ENCODE peak calls at places on chromosome 12, in six cellular contexts. N is cardiac muscle cell, D is IMR-90, J is fibroblast of lung, S is HCT116, H is brain microvascular endothelial cell. L is an unnamed sample.

GRCh38 chr12:27333311-27334009 is 824 bp downstream of the BMAL2 start:
- DNase-seq in J (no peak), H (no peak), S (no peak), N (peak), D (no peak), L (no peak)

GRCh38 chr12:88325076-88325827 is 183.1 kb downstream of the TMTC3 start:
- DNase-seq in H (peak), J (peak), N (no peak), D (peak), S (no peak), L (peak)

GRCh38 chr12:109857715-109858114 is 22.6 kb downstream of the GLTP start:
- DNase-seq in N (no peak), S (no peak), J (no peak), H (no peak), D (no peak), L (no peak)

GRCh38 chr12:33588082-33588712 is 148.6 kb upstream of the SYT10 start:
- DNase-seq in J (no peak), D (no peak), H (peak), S (no peak), N (no peak), L (no peak)

GRCh38 chr12:19707948-19708409 is 268.7 kb downstream of the AEBP2 start:
- DNase-seq in N (no peak), D (peak), H (peak), J (peak), S (peak), L (no peak)

GRCh38 chr12:94149781-94150482 is 1.6 kb downstream of the PLXNC1 start:
- DNase-seq in S (no peak), N (peak), D (no peak), H (no peak), J (peak), L (no peak)

GRCh38 chr12:67352682-67353081 is 83.5 kb downstream of the CAND1 start:
- DNase-seq in H (no peak), S (no peak), D (peak), J (no peak), N (no peak), L (no peak)

GRCh38 chr12:124556067-124556466 is 11.3 kb downstream of the NCOR2 start:
- DNase-seq in S (no peak), N (no peak), D (no peak), J (no peak), H (no peak), L (no peak)

GRCh38 chr12:116455540-116456306 is 103.5 kb upstream of the MAP1LC3B2 start:
- DNase-seq in J (peak), S (peak), D (peak), N (no peak), H (peak), L (peak)

GRCh38 chr12:131827961-131828534 is at the start of gene MMP17:
- DNase-seq in D (peak), H (no peak), N (peak), J (peak), S (no peak), L (no peak)

GRCh38 chr12:41101821-41102220 is 86.3 kb upstream of the PDZRN4 start:
- DNase-seq in D (no peak), J (no peak), H (no peak), S (no peak), N (no peak), L (no peak)

GRCh38 chr12:102059343-102059742 is 2.4 kb downstream of the WASHC3 start:
- DNase-seq in S (no peak), H (no peak), J (no peak), D (no peak), N (no peak), L (no peak)

GRCh38 chr12:30846776-30847175 is 79.8 kb upstream of the TSPAN11 start:
- DNase-seq in H (no peak), J (no peak), S (no peak), N (no peak), D (no peak), L (no peak)

GRCh38 chr12:97903356-97903755 is 440.8 kb downstream of the RMST start:
- DNase-seq in J (no peak), N (no peak), D (no peak), S (no peak), H (no peak), L (no peak)

GRCh38 chr12:94805749-94806148 is 155.4 kb upstream of the TMCC3 start:
- DNase-seq in J (peak), S (no peak), N (no peak), D (peak), H (peak), L (peak)

GRCh38 chr12:12872139-12872933 is 19.0 kb upstream of the GPRC5A start:
- DNase-seq in J (peak), H (peak), D (peak), N (no peak), S (peak), L (peak)

GRCh38 chr12:131509706-131510105 is 201.2 kb upstream of the SFSWAP start:
- DNase-seq in S (no peak), J (no peak), N (no peak), H (no peak), D (no peak), L (no peak)

GRCh38 chr12:101859664-101860607 is 17.4 kb upstream of the DRAM1 start:
- DNase-seq in H (no peak), N (no peak), D (peak), S (no peak), J (no peak), L (no peak)

GRCh38 chr12:29023436-29024076 is 125.5 kb upstream of the FAR2 start:
- DNase-seq in S (no peak), J (no peak), D (no peak), N (no peak), H (no peak), L (no peak)

GRCh38 chr12:101694297-101694848 is 3.1 kb upstream of the CHPT1 start:
- DNase-seq in D (peak), S (no peak), N (no peak), J (no peak), H (no peak), L (no peak)

GRCh38 chr12:130456375-130457199 is 118.9 kb downstream of the PIWIL1 start:
- DNase-seq in N (no peak), J (no peak), D (no peak), S (no peak), H (no peak), L (no peak)

GRCh38 chr12:122423258-122424165 is 1.0 kb upstream of the CLIP1 start:
- DNase-seq in N (peak), H (no peak), S (peak), D (peak), J (peak), L (no peak)

GRCh38 chr12:14981049-14981448 is 8.2 kb downstream of the PDE6H start:
- DNase-seq in N (no peak), D (no peak), J (no peak), H (no peak), S (no peak), L (no peak)

GRCh38 chr12:96015672-96016071 is 19.5 kb upstream of the HAL start:
- DNase-seq in D (peak), J (peak), H (peak), N (peak), S (no peak), L (no peak)

GRCh38 chr12:88805692-88806091 is 225.4 kb upstream of the KITLG start:
- DNase-seq in D (no peak), S (no peak), J (peak), H (no peak), N (no peak), L (no peak)

GRCh38 chr12:132014092-132014914 is 64.6 kb downstream of the EP400 start:
- DNase-seq in J (no peak), S (no peak), N (no peak), D (peak), H (no peak), L (no peak)

GRCh38 chr12:106815741-106816140 is 41.3 kb downstream of the RIC8B start:
- DNase-seq in N (no peak), H (no peak), D (peak), S (no peak), J (peak), L (no peak)

GRCh38 chr12:94427520-94428381 is 31.9 kb downstream of the CEP83 start:
- DNase-seq in D (peak), N (peak), J (peak), S (no peak), H (peak), L (peak)

GRCh38 chr12:26854028-26854387 is 21.0 kb upstream of the ITPR2 start:
- DNase-seq in S (no peak), D (no peak), J (no peak), H (no peak), N (no peak), L (no peak)

GRCh38 chr12:105860556-105861207 is 278.1 kb downstream of the NUAK1 start:
- DNase-seq in J (no peak), S (no peak), N (no peak), D (no peak), H (no peak), L (no peak)

GRCh38 chr12:79997115-79997805 is 62.4 kb upstream of the PPP1R12A start:
- DNase-seq in J (peak), D (no peak), H (no peak), N (no peak), S (no peak), L (no peak)

GRCh38 chr12:29287622-29288021 is 93.3 kb downstream of the ERGIC2 start:
- DNase-seq in N (no peak), J (no peak), H (no peak), S (no peak), D (no peak), L (no peak)

GRCh38 chr12:131055093-131055465 is 101.4 kb downstream of the ADGRD1 start:
- DNase-seq in D (no peak), H (no peak), J (no peak), S (no peak), N (no peak), L (no peak)

GRCh38 chr12:795305-795704 is 42.9 kb downstream of the WNK1 start:
- DNase-seq in J (no peak), S (no peak), D (no peak), H (no peak), N (no peak), L (no peak)

GRCh38 chr12:56084958-56085543 is 5.1 kb downstream of the ERBB3 start:
- DNase-seq in N (peak), S (no peak), J (no peak), H (no peak), D (no peak), L (no peak)

GRCh38 chr12:3727877-3728632 is 24.9 kb downstream of the CRACR2A start:
- DNase-seq in D (peak), H (peak), S (no peak), J (peak), N (no peak), L (no peak)

GRCh38 chr12:76880156-76881023 is 1.6 kb upstream of the CSRP2 start:
- DNase-seq in N (peak), D (peak), S (no peak), J (peak), H (peak), L (no peak)

GRCh38 chr12:76879710-76880025 is 849 bp upstream of the CSRP2 start:
- DNase-seq in D (no peak), N (no peak), H (peak), S (no peak), J (no peak), L (no peak)

GRCh38 chr12:76878899-76879709 is at the start of gene CSRP2:
- DNase-seq in N (peak), D (peak), S (peak), J (peak), H (peak), L (no peak)

GRCh38 chr12:76876696-76877229 is 2.1 kb downstream of the CSRP2 start:
- DNase-seq in D (no peak), N (no peak), H (no peak), J (no peak), S (no peak), L (no peak)

GRCh38 chr12:76878045-76878898 is 547 bp downstream of the CSRP2 start:
- DNase-seq in J (peak), N (peak), S (peak), H (no peak), D (no peak), L (no peak)
- TF ChIP-seq CTCF in J (peak), N (peak), S (no peak), H (peak), D (peak), L (peak)

GRCh38 chr12:6962285-6963015 is 8.0 kb downstream of the PHB2 start:
- DNase-seq in J (no peak), D (no peak), H (no peak), S (no peak), N (peak), L (no peak)

GRCh38 chr12:6964605-6965025 is 5.8 kb downstream of the PHB2 start:
- DNase-seq in S (no peak), H (no peak), J (no peak), D (no peak), N (no peak), L (no peak)

GRCh38 chr12:6963016-6963731 is 7.3 kb downstream of the PHB2 start:
- DNase-seq in H (no peak), S (peak), N (no peak), J (no peak), D (no peak), L (no peak)

GRCh38 chr12:6965026-6965661 is 5.3 kb downstream of the PHB2 start:
- DNase-seq in D (peak), N (peak), H (peak), J (peak), S (peak), L (no peak)

GRCh38 chr12:6963741-6964446 is 6.6 kb downstream of the PHB2 start:
- DNase-seq in J (no peak), D (no peak), N (no peak), H (no peak), S (no peak), L (no peak)
- H3K4me3 ChIP-seq in J (no peak), D (no peak), N (no peak), H (no peak), S (peak), L (no peak)

DNA sequence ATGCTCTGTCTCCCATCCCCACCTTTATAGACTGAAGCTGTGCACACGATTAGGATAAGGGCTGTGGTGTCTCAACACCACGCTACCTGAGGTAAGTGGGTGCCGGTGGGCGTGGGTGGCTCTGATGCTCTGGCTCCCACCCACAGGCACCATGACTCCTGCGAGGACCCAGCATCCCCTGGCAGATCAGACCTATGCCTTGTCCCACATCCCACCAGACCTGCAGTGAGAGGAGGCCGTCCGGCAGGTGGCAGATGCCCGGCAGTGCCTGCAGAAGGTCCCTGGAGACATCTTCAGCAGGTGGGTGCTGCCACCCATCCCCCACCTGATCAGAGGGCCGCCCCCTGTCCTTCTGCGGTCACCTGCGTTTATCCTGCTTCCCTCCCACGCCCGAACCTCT is 104.4 kb upstream of the PRB2 start:
- DNase-seq in H (no peak), D (no peak), N (no peak), S (no peak), J (no peak), L (no peak)
- TF ChIP-seq CTCF in H (no peak), D (no peak), N (no peak), S (no peak), J (no peak), L (no peak)

GRCh38 chr12:108047130-108047550 is 81.9 kb upstream of the WSCD2 start:
- DNase-seq in H (no peak), N (no peak), J (no peak), S (no peak), D (no peak), L (no peak)
- H3K4me3 ChIP-seq in H (no peak), N (no peak), J (no peak), S (no peak), D (no peak), L (no peak)

GRCh38 chr12:77323778-77324415 is 258.5 kb upstream of the E2F7 start:
- DNase-seq in J (no peak), N (no peak), D (no peak), S (no peak), H (no peak), L (no peak)

GRCh38 chr12:77328326-77328725 is 263.0 kb upstream of the E2F7 start:
- DNase-seq in D (no peak), H (no peak), S (no peak), N (no peak), J (no peak), L (no peak)

GRCh38 chr12:77325505-77325904 is 260.1 kb upstream of the E2F7 start:
- DNase-seq in N (peak), H (no peak), J (no peak), S (no peak), D (no peak), L (no peak)

GRCh38 chr12:77324416-77324762 is 259.0 kb upstream of the E2F7 start:
- DNase-seq in N (no peak), J (no peak), H (no peak), S (no peak), D (no peak), L (no peak)

GRCh38 chr12:77324763-77325468 is 259.5 kb upstream of the E2F7 start:
- DNase-seq in J (peak), H (peak), D (peak), N (peak), S (peak), L (no peak)
- TF ChIP-seq CTCF in J (peak), H (peak), D (peak), N (peak), S (peak), L (peak)

GRCh38 chr12:52515319-52515646 is 4.9 kb downstream of the KRT5 start:
- DNase-seq in J (no peak), N (no peak), S (no peak), H (no peak), D (no peak), L (no peak)
- H3K4me3 ChIP-seq in J (no peak), N (no peak), S (no peak), H (no peak), D (no peak), L (no peak)

GRCh38 chr12:49790741-49791140 is 37.5 kb downstream of the NCKAP5L start:
- DNase-seq in N (no peak), H (no peak), D (no peak), S (no peak), J (no peak), L (no peak)

GRCh38 chr12:49792181-49792970 is 35.8 kb downstream of the NCKAP5L start:
- DNase-seq in H (no peak), N (no peak), D (no peak), J (no peak), S (no peak), L (no peak)

GRCh38 chr12:49789992-49790391 is 38.2 kb downstream of the NCKAP5L start:
- DNase-seq in D (no peak), S (no peak), J (no peak), N (no peak), H (no peak), L (no peak)

GRCh38 chr12:49791700-49792099 is 36.5 kb downstream of the NCKAP5L start:
- DNase-seq in S (no peak), H (no peak), D (no peak), N (no peak), J (no peak), L (no peak)

GRCh38 chr12:49791156-49791555 is 37.1 kb downstream of the NCKAP5L start:
- DNase-seq in H (no peak), D (no peak), J (no peak), S (no peak), N (no peak), L (no peak)
- TF ChIP-seq CTCF in H (no peak), D (no peak), J (no peak), S (no peak), N (no peak), L (no peak)

DNA sequence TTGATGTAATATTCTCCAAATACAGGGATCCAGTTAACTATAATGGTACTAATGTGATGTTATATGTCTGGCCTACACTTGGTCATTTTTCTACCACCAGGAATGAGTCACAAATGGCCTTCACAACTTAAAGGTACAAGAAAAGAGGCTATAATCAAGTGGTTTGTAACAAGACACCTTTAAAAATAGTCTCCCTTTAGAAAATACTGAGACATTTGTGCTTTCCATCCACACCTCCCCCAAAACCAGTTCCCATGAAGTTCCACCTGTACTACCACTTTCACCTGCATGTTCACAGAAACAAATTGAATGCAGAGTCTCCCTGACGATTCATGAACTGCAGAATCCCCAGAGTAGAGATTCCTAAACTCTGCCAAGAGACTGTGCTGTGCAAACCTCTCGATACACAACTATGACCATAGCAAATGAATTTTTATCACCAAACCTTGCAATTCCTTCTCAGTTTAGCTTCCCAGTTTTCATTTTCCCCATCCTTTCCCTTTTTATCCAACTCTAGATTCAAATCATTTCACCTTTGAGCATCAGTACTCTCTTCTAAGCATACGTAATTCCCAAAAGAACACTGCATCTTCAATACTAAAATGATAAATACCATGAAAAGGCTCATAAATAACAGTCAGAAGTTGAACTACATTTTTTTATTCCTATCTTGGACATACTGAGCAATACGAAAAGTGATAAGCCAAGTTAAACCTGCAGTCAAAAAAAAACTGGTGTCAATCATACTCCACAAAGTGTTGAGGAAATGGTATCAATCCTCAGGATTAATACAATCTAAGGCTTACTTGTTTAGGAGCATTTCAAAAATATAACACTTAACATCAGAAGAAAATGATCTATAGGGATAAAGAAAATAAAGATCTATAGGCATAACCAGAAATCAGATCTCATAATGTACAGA is 5.8 kb downstream of the BTG1 start:
- DNase-seq in N (no peak), H (no peak), D (peak), J (peak), S (no peak), L (no peak)
- H3K4me3 ChIP-seq in N (peak), H (peak), D (peak), J (peak), S (no peak), L (peak)